ENCODE peak calls at places on chromosomes 11 and 22, in eight cellular contexts. F is GM04504; U is stimulated activated naive CD8-positive, alpha-beta T cell treated with anti-CD3 and anti-CD28 coated beads, Interleukin-15, Interleukin-2, amounts not matched to agents 100 U/mL and 50 U/mL, for 24 hours; M is activated T-helper 1 cell treated with anti-CD3 and anti-CD28 coated beads, Interleukin-12 subunit alpha, Interleukin-12 subunit beta, Interleukin-2, Interleukin-4 antibody, amounts not matched to agents 30 ng/mL and 10 ng/mL and 1 ng/mL, durations not matched to agents 14 hours and 24 hours and 36 hours; B is ELR; Y is CD4-positive, CD25-positive, alpha-beta regulatory T cell; D is SW480; R is activated gamma-delta T cell. E is an unnamed sample.

GRCh38 chr11:130071211-130071712 is 1.6 kb downstream of the APLP2 start:
- DNase-seq in F (no peak), U (peak; percentile 16), M (no peak), B (peak; percentile 60), Y (no peak), D (peak; percentile 64), R (no peak), E (no peak)

GRCh38 chr22:23522642-23523251 is 57.3 kb downstream of the IGLL1 start:
- DNase-seq in F (no peak), U (no peak), M (no peak), B (peak; percentile 48), Y (no peak), D (no peak), R (no peak), E (no peak)

GRCh38 chr11:44766972-44767278 is 40.2 kb downstream of the TSPAN18 start:
- DNase-seq in F (no peak), U (no peak), M (no peak), B (no peak), Y (no peak), D (no peak), R (no peak), E (no peak)

GRCh38 chr11:79352304-79352703 is 88.5 kb downstream of the TENM4 start:
- DNase-seq in F (no peak), U (no peak), M (no peak), B (no peak), Y (no peak), D (no peak), R (no peak), E (no peak)

GRCh38 chr11:43923327-43924111 is 18.9 kb upstream of the C11orf96 start:
- DNase-seq in F (no peak), U (no peak), M (no peak), B (peak; percentile 65), Y (no peak), D (peak; percentile 61), R (no peak), E (no peak)

GRCh38 chr22:49975543-49976389 is 15.2 kb downstream of the PIM3 start:
- DNase-seq in F (no peak), U (peak; percentile 77), M (no peak), B (peak; percentile 28), Y (no peak), D (no peak), R (no peak), E (no peak)

GRCh38 chr11:67640021-67640757 is 626 bp upstream of the TBX10 start:
- DNase-seq in F (peak; percentile 28), U (peak; percentile 67), M (peak; percentile 28), B (peak; percentile 60), Y (peak; percentile 59), D (peak; percentile 45), R (no peak), E (peak; percentile 17)

GRCh38 chr22:35735622-35736021 is 17.9 kb downstream of the APOL5 start:
- DNase-seq in F (no peak), U (no peak), M (no peak), B (no peak), Y (no peak), D (no peak), R (no peak), E (no peak)

GRCh38 chr11:88345408-88345807 is 7.9 kb upstream of the CTSC start:
- DNase-seq in F (no peak), U (no peak), M (no peak), B (peak; percentile 41), Y (no peak), D (peak; percentile 70), R (no peak), E (no peak)

GRCh38 chr11:35796542-35796941 is 134.0 kb downstream of the TRIM44 start:
- DNase-seq in F (no peak), U (no peak), M (no peak), B (peak; percentile 99), Y (no peak), D (no peak), R (no peak), E (no peak)

GRCh38 chr22:30235687-30236170 is 10.8 kb downstream of the LIF start:
- DNase-seq in F (no peak), U (no peak), M (no peak), B (peak; percentile 67), Y (no peak), D (peak; percentile 89), R (no peak), E (no peak)

GRCh38 chr11:63775221-63775620 is 6.6 kb upstream of the ZFTA start:
- DNase-seq in F (no peak), U (no peak), M (no peak), B (no peak), Y (no peak), D (no peak), R (no peak), E (no peak)

E was measured in nucleus accumbens.